ENCODE peak calls at places on chromosomes 7 and 10, in seven cellular contexts. J is upper lobe of right lung, O is A549, P is neuronal stem cell, T is adrenal gland, H is ovary, G is BE2C. B is an unnamed sample. For H3K4me1, the result is how much of the 10 kb centered on the place peaks cover.

GRCh38 chr7:73851410-73852338 is 9.3 kb upstream of the TMEM270 start:
- DNase-seq in T (peak), J (no peak), P (no peak), O (peak), G (no peak), H (no peak), B (peak)

GRCh38 chr7:25696565-25696964 is 455.4 kb upstream of the NFE2L3 start:
- DNase-seq in T (no peak), G (no peak), J (no peak), H (no peak), P (no peak), O (no peak), B (no peak)

GRCh38 chr7:30630986-30631385 is 36.3 kb downstream of the GARS1 start:
- DNase-seq in T (no peak), H (no peak), O (no peak), P (no peak), G (no peak), J (no peak), B (no peak)

GRCh38 chr10:33749042-33749441 is 414.6 kb upstream of the NRP1 start:
- DNase-seq in J (no peak), P (no peak), H (no peak), G (no peak), O (no peak), T (no peak), B (no peak)

GRCh38 chr10:69222157-69223027 is 2.3 kb downstream of the HKDC1 start:
- DNase-seq in J (no peak), T (no peak), P (peak), G (no peak), H (no peak), O (peak), B (peak)

GRCh38 chr7:51310131-51310583 is 6.5 kb downstream of the COBL start:
- DNase-seq in P (no peak), G (no peak), J (no peak), H (no peak), O (no peak), T (no peak), B (no peak)

GRCh38 chr7:129832282-129832681 is 120.5 kb downstream of the UBE2H start:
- DNase-seq in P (no peak), O (no peak), G (no peak), J (no peak), H (no peak), T (no peak), B (no peak)

GRCh38 chr10:116385994-116386809 is 41.4 kb upstream of the PNLIPRP3 start:
- DNase-seq in O (no peak), G (peak), T (no peak), P (peak), H (no peak), J (no peak), B (no peak)

GRCh38 chr7:46972205-46972604 is 609.7 kb downstream of the TNS3 start:
- DNase-seq in T (no peak), O (no peak), G (no peak), P (no peak), J (no peak), H (no peak), B (peak)

GRCh38 chr7:65938336-65938895 is 43.6 kb downstream of the GUSB start:
- DNase-seq in T (peak), P (no peak), O (no peak), J (no peak), H (no peak), G (no peak), B (no peak)

GRCh38 chr10:25696013-25696708 is 237.9 kb upstream of the MYO3A start:
- DNase-seq in T (no peak), H (no peak), G (no peak), P (no peak), J (no peak), O (no peak), B (no peak)

GRCh38 chr10:124545346-124545745 is 83.7 kb downstream of the LHPP start:
- DNase-seq in J (no peak), G (no peak), O (no peak), P (no peak), H (no peak), T (no peak), B (no peak)

GRCh38 chr10:49047128-49047639 is 68.1 kb downstream of the VSTM4 start:
- DNase-seq in G (no peak), P (no peak), H (no peak), J (no peak), O (no peak), T (no peak), B (no peak)

GRCh38 chr10:127320176-127320575 is 123.8 kb upstream of the INSYN2A start:
- DNase-seq in J (no peak), H (no peak), O (no peak), P (no peak), T (peak), G (no peak), B (no peak)

GRCh38 chr10:110485541-110485940 is 12.2 kb upstream of the DUSP5 start:
- DNase-seq in G (no peak), J (no peak), P (no peak), T (no peak), O (no peak), H (no peak), B (no peak)

GRCh38 chr10:14056545-14057332 is 274.0 kb downstream of the FRMD4A start:
- DNase-seq in O (no peak), G (no peak), J (no peak), T (peak), H (no peak), P (no peak), B (peak)

GRCh38 chr10:77636967-77637473 is 588 bp downstream of the KCNMA1 start:
- DNase-seq in O (no peak), T (no peak), G (peak), J (no peak), H (no peak), P (no peak), B (no peak)

GRCh38 chr10:8416755-8417154 is 362.3 kb downstream of the GATA3 start:
- DNase-seq in T (no peak), P (no peak), J (no peak), H (no peak), O (no peak), G (no peak), B (no peak)

GRCh38 chr7:95933618-95934017 is 161.3 kb downstream of the DYNC1I1 start:
- DNase-seq in T (no peak), O (no peak), G (no peak), J (no peak), H (no peak), P (no peak), B (no peak)

GRCh38 chr10:111076682-111077661 is at the start of gene ADRA2A:
- DNase-seq in T (peak), H (peak), P (peak), O (peak), J (peak), G (peak), B (peak)

GRCh38 chr7:10940748-10941358 is 32.8 kb upstream of the PHF14 start:
- DNase-seq in G (no peak), T (no peak), H (no peak), P (no peak), O (peak), J (no peak), B (peak)

GRCh38 chr10:42707229-42707628 is 68.9 kb upstream of the ZNF33B start:
- DNase-seq in G (no peak), O (no peak), T (no peak), P (no peak), H (no peak), J (no peak), B (no peak)

GRCh38 chr7:44972562-44972961 is 6.3 kb downstream of the MYO1G start:
- DNase-seq in G (no peak), O (no peak), P (no peak), J (peak), H (no peak), T (no peak), B (no peak)

GRCh38 chr10:22230331-22230833 is 12.6 kb upstream of the EBLN1 start:
- DNase-seq in O (peak), T (no peak), H (no peak), G (no peak), J (no peak), P (peak), B (peak)

GRCh38 chr10:78777466-78778256 is 291.1 kb upstream of the ZMIZ1 start:
- DNase-seq in T (no peak), J (peak), O (no peak), G (peak), P (no peak), H (peak), B (no peak)

GRCh38 chr7:65840446-65840845 is 32.4 kb upstream of the VKORC1L1 start:
- DNase-seq in J (no peak), O (no peak), P (no peak), G (peak), H (no peak), T (no peak), B (no peak)

GRCh38 chr10:89206402-89207180 is 526 bp downstream of the CH25H start:
- DNase-seq in P (peak), J (peak), G (peak), T (no peak), H (peak), O (no peak), B (no peak)

GRCh38 chr10:48490576-48491345 is 114.1 kb downstream of the ARHGAP22 start:
- DNase-seq in O (no peak), H (no peak), J (peak), P (no peak), G (no peak), T (no peak), B (no peak)

GRCh38 chr10:88209837-88210552 is 346.6 kb downstream of the PTEN start:
- DNase-seq in T (peak), H (no peak), J (no peak), O (no peak), G (peak), P (no peak), B (peak)

GRCh38 chr7:137718360-137718759 is 128.4 kb downstream of the DGKI start:
- DNase-seq in H (no peak), G (no peak), P (no peak), T (no peak), J (no peak), O (no peak), B (no peak)

GRCh38 chr7:5867060-5867459 is 13.5 kb upstream of the OCM start:
- DNase-seq in J (no peak), H (no peak), P (no peak), T (no peak), O (no peak), G (no peak), B (no peak)

GRCh38 chr10:50322075-50322474 is 70.8 kb upstream of the ASAH2 start:
- DNase-seq in P (no peak), O (no peak), J (no peak), T (no peak), G (no peak), H (no peak), B (peak)

GRCh38 chr10:131667561-131667960 is 233.2 kb upstream of the PPP2R2D start:
- DNase-seq in J (peak), T (no peak), O (no peak), H (no peak), G (no peak), P (no peak), B (no peak)

GRCh38 chr10:8314486-8314885 is 260.0 kb downstream of the GATA3 start:
- DNase-seq in P (no peak), O (no peak), T (no peak), G (no peak), J (no peak), H (no peak), B (no peak)

GRCh38 chr10:80413152-80413996 is 5.0 kb downstream of the PRXL2A start:
- DNase-seq in T (peak), G (peak), O (no peak), J (no peak), P (no peak), H (no peak), B (peak)

GRCh38 chr10:80414126-80414898 is 6.0 kb downstream of the PRXL2A start:
- DNase-seq in P (no peak), J (no peak), T (no peak), O (no peak), H (no peak), G (no peak), B (no peak)

GRCh38 chr10:80412521-80412920 is 4.2 kb downstream of the PRXL2A start:
- DNase-seq in T (no peak), H (no peak), O (no peak), P (no peak), G (no peak), J (no peak), B (no peak)

GRCh38 chr10:80416401-80417098 is 8.2 kb downstream of the PRXL2A start:
- DNase-seq in O (no peak), T (no peak), G (peak), P (no peak), H (peak), J (no peak), B (no peak)

GRCh38 chr10:80415734-80416281 is 7.5 kb downstream of the PRXL2A start:
- DNase-seq in T (no peak), P (no peak), G (no peak), O (no peak), J (no peak), H (no peak), B (no peak)
- H3K4me1 ChIP-seq in T (under half), P (under half), G (under half), O (under half), J (under half), H (under half), B (under half)

DNA sequence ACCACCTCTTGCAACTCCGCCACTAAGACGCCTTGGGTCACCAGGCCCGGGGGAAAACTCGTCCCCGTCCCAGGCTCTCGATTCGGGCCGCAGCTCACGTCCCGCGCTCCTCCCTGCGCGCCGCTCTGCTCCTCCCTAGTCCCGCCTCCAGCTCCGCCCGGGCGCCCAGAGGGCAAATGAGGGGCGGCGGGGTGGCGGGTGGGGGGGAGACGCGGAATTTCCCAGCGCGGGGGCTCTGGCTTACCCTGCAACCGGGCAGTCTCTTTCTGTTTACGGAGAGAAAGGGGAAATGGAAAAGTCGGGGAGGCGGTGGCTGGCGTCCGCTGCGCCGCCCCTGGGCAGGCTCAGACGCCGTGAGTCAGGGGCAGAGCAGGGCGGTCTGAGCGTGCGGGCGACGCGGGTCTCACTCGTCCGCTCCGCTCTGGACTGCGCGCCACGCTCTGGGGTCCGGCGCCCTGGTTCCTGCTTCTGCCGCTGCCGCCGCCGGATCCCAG is at the start of gene MAP3K8:
- DNase-seq in O (peak), T (peak), G (peak), H (peak), P (peak), J (peak), B (no peak)
- H3K4me1 ChIP-seq in O (half or more), T (under half), G (under half), H (under half), P (under half), J (under half), B (under half)

GRCh38 chr7:148688526-148688925 is 10.2 kb upstream of the CUL1 start:
- DNase-seq in O (no peak), P (no peak), J (no peak), T (no peak), G (no peak), H (no peak), B (no peak)
- H3K4me1 ChIP-seq in O (under half), P (under half), J (under half), T (under half), G (under half), H (under half), B (under half)

DNA sequence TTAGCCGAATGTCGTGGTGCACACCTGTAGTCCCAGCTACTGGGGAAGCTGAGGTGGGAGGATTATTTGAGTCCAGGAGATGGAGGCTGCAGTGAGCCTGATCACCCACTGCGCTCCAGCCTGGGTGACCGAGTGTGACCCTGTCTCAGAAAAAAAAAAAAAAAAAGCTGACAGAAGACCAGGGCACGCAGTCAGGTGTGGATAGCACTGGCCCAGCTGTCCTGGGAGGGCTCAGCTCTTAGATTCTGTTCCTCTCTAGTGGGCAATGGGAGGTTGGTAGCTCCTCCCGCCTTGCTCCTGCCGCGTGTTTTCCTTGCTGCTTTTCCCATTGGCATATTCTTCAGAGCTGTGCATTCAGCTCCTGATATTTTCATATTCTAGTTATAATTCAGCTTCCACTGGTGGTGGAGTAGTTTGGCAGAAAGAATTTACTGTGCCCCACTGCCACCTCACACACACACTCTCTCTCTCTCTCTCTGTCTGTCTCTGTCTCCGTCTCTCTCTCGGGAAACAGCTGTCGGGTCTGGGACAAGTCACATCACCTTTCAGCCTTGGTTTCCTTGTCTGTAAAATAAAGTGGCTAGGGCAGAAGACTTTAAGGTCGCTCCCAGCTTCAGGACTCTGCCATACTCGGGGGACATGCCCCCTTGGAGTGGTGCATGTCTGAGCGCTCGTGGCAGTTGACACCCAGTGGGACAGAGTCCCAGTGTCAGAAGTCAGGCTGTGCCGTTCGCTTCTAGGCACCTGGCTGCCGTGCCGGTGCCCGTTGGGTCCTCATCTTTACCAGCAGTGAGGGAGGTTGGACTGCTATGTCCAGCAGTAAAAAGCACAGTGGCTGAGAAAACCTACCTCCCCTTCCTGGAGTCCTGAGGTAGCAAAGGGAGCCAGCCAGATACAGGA is 25.9 kb upstream of the ANKRD2 start:
- DNase-seq in O (no peak), T (no peak), H (no peak), J (no peak), P (no peak), G (no peak), B (no peak)
- H3K4me1 ChIP-seq in O (under half), T (under half), H (under half), J (under half), P (under half), G (under half), B (under half)

GRCh38 chr7:151506901-151507382 is 12.8 kb downstream of the RHEB start:
- DNase-seq in H (no peak), O (no peak), T (no peak), G (no peak), J (no peak), P (no peak), B (peak)

GRCh38 chr7:151505433-151505832 is 14.3 kb downstream of the RHEB start:
- DNase-seq in H (no peak), J (no peak), G (no peak), O (no peak), T (no peak), P (no peak), B (peak)

GRCh38 chr7:151503902-151504714 is 15.6 kb downstream of the RHEB start:
- DNase-seq in O (no peak), G (no peak), H (no peak), T (peak), J (no peak), P (no peak), B (no peak)

GRCh38 chr7:151504715-151505326 is 14.9 kb downstream of the RHEB start:
- DNase-seq in J (no peak), G (no peak), O (no peak), P (no peak), T (no peak), H (no peak), B (no peak)

DNA sequence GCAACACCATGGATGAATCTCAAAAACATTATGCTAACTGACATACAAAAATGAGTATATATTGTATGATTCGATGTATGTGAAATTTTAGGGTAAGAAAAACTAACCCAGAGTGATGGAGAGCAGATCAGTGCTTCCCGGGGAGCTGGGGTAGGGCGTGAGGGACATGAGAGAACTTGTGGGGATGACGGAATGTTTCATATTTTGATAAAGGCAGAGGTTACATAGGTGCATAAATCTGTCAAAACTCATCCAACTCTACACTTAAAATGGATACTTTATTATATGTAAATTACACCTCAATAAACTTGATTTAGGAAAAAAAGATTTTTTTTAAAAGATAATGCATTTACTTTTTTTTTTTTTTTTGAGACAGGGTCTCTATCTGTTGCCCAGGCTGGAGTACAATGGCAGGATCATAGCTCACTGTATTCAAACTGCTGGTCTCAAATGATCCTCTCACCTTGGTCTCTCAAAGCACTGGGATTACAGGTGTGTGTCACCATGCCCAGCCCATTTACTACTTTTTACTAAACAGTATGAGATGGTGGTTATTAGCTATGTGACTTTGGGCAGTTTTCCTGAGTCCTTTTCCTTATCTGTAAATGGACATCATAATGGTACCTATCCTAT is 13.7 kb downstream of the RHEB start:
- DNase-seq in G (no peak), O (no peak), P (no peak), T (no peak), J (no peak), H (no peak), B (peak)
- H3K4me1 ChIP-seq in G (under half), O (half or more), P (under half), T (half or more), J (under half), H (under half), B (under half)

GRCh38 chr10:29537799-29538198 is 97.0 kb downstream of the SVIL start:
- DNase-seq in T (no peak), J (no peak), G (no peak), H (no peak), O (no peak), P (no peak), B (no peak)
- H3K4me1 ChIP-seq in T (under half), J (under half), G (under half), H (under half), O (under half), P (under half), B (under half)

DNA sequence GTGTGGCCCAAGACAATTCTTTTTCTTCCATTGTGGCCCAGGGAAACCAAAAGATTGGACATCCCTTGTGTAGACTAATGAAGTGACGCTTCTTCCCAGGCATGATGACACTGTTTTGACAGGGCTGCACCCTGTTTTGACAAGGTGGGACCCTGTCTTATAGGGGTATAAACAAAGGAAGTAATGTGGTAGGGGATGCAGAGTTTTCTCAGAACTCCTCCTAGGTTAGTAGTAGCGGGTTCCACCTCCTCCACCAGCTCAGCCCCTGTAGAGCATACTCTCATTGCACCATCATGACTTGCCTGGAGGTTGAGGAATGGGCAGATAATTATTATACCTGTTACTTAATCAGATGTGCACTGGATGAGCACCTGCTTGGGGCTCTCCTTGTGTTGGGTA is 123.1 kb downstream of the CCNY start:
- DNase-seq in P (no peak), G (no peak), O (no peak), H (no peak), J (no peak), T (no peak), B (no peak)
- H3K4me1 ChIP-seq in P (under half), G (under half), O (under half), H (under half), J (under half), T (half or more), B (under half)